ENCODE peak calls at places on chromosomes 7 and 10, in seven cellular contexts. I, H, S, N, L, X and C are unnamed samples.

GRCh38 chr7:21450876-21451275 is 23.0 kb downstream of the SP4 start:
- DNase-seq in I (no peak), H (no peak), S (no peak), N (no peak), L (no peak), X (no peak), C (peak; percentile 48)

GRCh38 chr10:7184660-7185366 is 226.0 kb downstream of the SFMBT2 start:
- DNase-seq in I (no peak), H (no peak), S (no peak), N (no peak), L (no peak), X (no peak), C (no peak)

GRCh38 chr7:113099284-113099919 is 12.8 kb upstream of the GPR85 start:
- DNase-seq in I (peak; percentile 18), H (no peak), S (no peak), N (no peak), L (no peak), X (peak; percentile 17), C (peak; percentile 11)

GRCh38 chr10:5555031-5555510 is 30.3 kb downstream of the CALML3 start:
- DNase-seq in I (peak; percentile 11), H (no peak), S (no peak), N (no peak), L (peak; percentile 8), X (no peak), C (no peak)

GRCh38 chr7:107628461-107629064 is 32.1 kb upstream of the SLC26A4 start:
- DNase-seq in I (no peak), H (no peak), S (no peak), N (no peak), L (no peak), X (no peak), C (no peak)

GRCh38 chr7:359776-360361 is 69.9 kb downstream of the FOXL3 start:
- DNase-seq in I (no peak), H (no peak), S (no peak), N (peak; percentile 9), L (no peak), X (no peak), C (no peak)

GRCh38 chr7:22651036-22651435 is 76.0 kb upstream of the IL6 start:
- DNase-seq in I (no peak), H (no peak), S (no peak), N (no peak), L (no peak), X (peak; percentile 43), C (no peak)

GRCh38 chr10:86599729-86600128 is 54.6 kb upstream of the OPN4 start:
- DNase-seq in I (no peak), H (no peak), S (no peak), N (no peak), L (peak; percentile 64), X (no peak), C (no peak)

GRCh38 chr10:117653170-117653515 is 110.6 kb downstream of the EMX2 start:
- DNase-seq in I (peak; percentile 47), H (peak; percentile 18), S (peak; percentile 81), N (no peak), L (no peak), X (peak; percentile 60), C (no peak)

GRCh38 chr10:59865101-59865500 is 41.3 kb downstream of the CCDC6 start:
- DNase-seq in I (peak; percentile 61), H (no peak), S (peak; percentile 10), N (no peak), L (peak; percentile 69), X (peak; percentile 18), C (peak; percentile 68)

GRCh38 chr10:132462463-132463332 is 65.7 kb downstream of the PWWP2B start:
- DNase-seq in I (no peak), H (no peak), S (no peak), N (peak; percentile 15), L (no peak), X (no peak), C (no peak)

DNA sequence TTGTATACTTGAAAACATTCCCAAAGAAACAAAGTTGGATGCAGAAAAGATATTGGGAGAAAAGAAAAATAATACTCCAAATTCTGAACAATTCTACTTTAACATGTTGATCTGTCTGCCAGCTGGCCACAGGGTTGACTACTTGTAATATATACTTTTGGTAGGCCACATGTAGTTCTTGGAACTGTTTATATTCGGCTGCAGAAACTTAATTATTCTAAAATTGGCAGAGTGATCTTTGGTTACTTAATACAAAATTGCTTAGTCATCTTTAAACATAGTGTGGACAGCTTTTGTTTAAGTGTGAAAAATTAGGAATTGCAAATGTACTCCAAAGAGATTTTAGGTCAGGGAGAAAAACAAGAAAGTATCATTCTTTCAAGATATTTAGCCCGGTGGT is 76.0 kb downstream of the CALD1 start:
- DNase-seq in I (no peak), H (no peak), S (no peak), N (no peak), L (no peak), X (no peak), C (no peak)
- H3K27ac ChIP-seq in I (no peak overlapping the region), H (peak overlapping the region; percentile 62), S (no peak overlapping the region), N (no peak overlapping the region), L (peak overlapping the region; percentile 71), X (no peak overlapping the region), C (no peak overlapping the region)

GRCh38 chr7:26198133-26198780 is 2.3 kb downstream of the HNRNPA2B1 start:
- DNase-seq in I (no peak), H (peak; percentile 61), S (no peak), N (no peak), L (no peak), X (no peak), C (no peak)

GRCh38 chr7:26198781-26199169 is 1.8 kb downstream of the HNRNPA2B1 start:
- DNase-seq in I (no peak), H (no peak), S (no peak), N (no peak), L (no peak), X (no peak), C (no peak)

GRCh38 chr7:26200444-26201260 is at the start of gene HNRNPA2B1:
- DNase-seq in I (peak; percentile 99), H (peak; percentile 99), S (peak; percentile 71), N (peak; percentile 95), L (peak; percentile 97), X (peak; percentile 97), C (peak; percentile 98)

GRCh38 chr7:26200113-26200443 is 468 bp downstream of the HNRNPA2B1 start:
- DNase-seq in I (peak; percentile 70), H (peak; percentile 61), S (no peak), N (peak; percentile 75), L (peak; percentile 81), X (no peak), C (peak; percentile 74)

GRCh38 chr7:26199301-26200112 is 1.0 kb downstream of the HNRNPA2B1 start:
- DNase-seq in I (peak; percentile 71), H (peak; percentile 69), S (no peak), N (peak; percentile 65), L (peak; percentile 77), X (peak; percentile 54), C (peak; percentile 71)
- TF ChIP-seq POLR2A in I (no peak), H (no peak), S (no peak), N (peak; percentile 5), L (peak; percentile 26), X (no peak), C (no peak)

GRCh38 chr10:114635101-114635500 is 23.0 kb downstream of the ABLIM1 start:
- DNase-seq in I (no peak), H (no peak), S (no peak), N (no peak), L (no peak), X (no peak), C (no peak)

GRCh38 chr10:114635797-114636550 is 22.1 kb downstream of the ABLIM1 start:
- DNase-seq in I (no peak), H (no peak), S (no peak), N (no peak), L (peak; percentile 47), X (no peak), C (no peak)

GRCh38 chr10:114632869-114633715 is 25.0 kb downstream of the ABLIM1 start:
- DNase-seq in I (peak; percentile 23), H (peak; percentile 85), S (peak; percentile 80), N (no peak), L (no peak), X (peak; percentile 94), C (peak; percentile 83)

GRCh38 chr10:114631678-114632417 is 26.2 kb downstream of the ABLIM1 start:
- DNase-seq in I (peak; percentile 43), H (peak; percentile 60), S (peak; percentile 33), N (peak; percentile 74), L (peak; percentile 57), X (no peak), C (peak; percentile 50)

DNA sequence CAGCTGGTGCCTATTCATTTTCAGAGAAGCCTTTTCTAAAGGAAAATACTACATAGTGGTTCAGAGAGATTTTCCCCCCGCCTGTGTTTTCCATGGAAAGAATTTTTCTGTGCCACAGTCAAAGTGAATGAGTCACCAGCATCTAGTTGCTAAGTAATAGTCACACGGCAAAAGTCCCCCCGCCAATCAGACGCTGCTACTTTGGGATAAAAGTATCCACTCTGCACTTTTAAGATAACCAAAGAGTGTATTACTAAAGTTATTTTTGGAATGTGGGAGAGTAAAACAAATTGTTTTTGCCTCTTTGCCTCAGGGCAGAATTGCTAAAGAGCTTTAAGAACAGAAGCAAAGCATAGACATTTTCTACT is 23.5 kb downstream of the ABLIM1 start:
- DNase-seq in I (peak; percentile 69), H (peak; percentile 96), S (peak; percentile 88), N (peak; percentile 43), L (no peak), X (peak; percentile 93), C (peak; percentile 90)
- H3K4me3 ChIP-seq in I (no peak overlapping the region), H (no peak overlapping the region), S (no peak overlapping the region), N (no peak overlapping the region), L (no peak overlapping the region), X (no peak overlapping the region), C (no peak overlapping the region)

GRCh38 chr10:44593952-44594351 is 209.1 kb upstream of the CXCL12 start:
- DNase-seq in I (peak; percentile 45), H (no peak), S (no peak), N (no peak), L (no peak), X (no peak), C (no peak)

GRCh38 chr10:44591911-44592310 is 207.0 kb upstream of the CXCL12 start:
- DNase-seq in I (no peak), H (peak; percentile 19), S (no peak), N (no peak), L (no peak), X (no peak), C (no peak)

GRCh38 chr10:44589931-44590330 is 205.0 kb upstream of the CXCL12 start:
- DNase-seq in I (no peak), H (no peak), S (no peak), N (no peak), L (no peak), X (no peak), C (no peak)

GRCh38 chr10:44587488-44588140 is 202.7 kb upstream of the CXCL12 start:
- DNase-seq in I (no peak), H (no peak), S (no peak), N (no peak), L (no peak), X (no peak), C (no peak)

DNA sequence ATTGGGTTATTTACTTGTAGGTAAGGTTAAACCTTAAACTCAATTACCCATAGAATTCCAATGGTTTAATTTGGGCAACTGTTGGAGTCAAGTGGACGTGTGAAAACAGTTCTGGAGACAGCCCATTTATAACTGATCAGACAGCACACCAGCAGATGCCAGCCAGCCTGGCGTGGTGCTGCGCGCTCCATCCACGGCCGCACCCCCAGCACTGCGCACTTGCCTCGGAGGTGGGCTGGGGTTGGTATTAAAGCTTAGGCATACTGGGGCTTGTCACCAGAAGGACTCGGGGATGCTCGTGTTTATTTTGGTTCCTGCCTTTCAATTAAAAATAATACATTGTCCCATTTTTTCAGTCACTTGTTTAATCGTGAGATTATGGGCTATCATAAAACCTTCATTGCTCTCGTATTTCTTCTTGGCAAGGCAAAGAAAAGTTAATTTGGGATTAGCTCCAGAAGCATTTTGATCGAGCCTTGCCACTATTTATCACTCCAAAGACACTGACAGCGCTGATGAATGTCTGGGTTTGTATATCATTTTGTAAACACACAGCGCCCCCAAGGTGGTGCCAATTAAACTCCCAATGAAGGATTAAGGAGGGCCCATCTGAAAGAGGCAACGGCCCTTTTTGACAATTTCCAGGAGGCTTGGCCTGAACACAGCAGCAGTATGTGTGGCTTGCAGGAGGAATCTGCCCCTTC is 204.4 kb upstream of the CXCL12 start:
- DNase-seq in I (no peak), H (no peak), S (no peak), N (no peak), L (no peak), X (no peak), C (no peak)
- H3K27ac ChIP-seq in I (no peak overlapping the region), H (no peak overlapping the region), S (no peak overlapping the region), N (no peak overlapping the region), L (no peak overlapping the region), X (no peak overlapping the region), C (no peak overlapping the region)